ENCODE peak calls at places on chromosomes 13 and 19, in five cellular contexts. R is IMR-90, L is suprapubic skin, I is tibial nerve, J is K562. D is an unnamed sample.

GRCh38 chr19:35264281-35265125 is 4.3 kb upstream of the USF2 start:
- DNase-seq in R (no peak), L (peak; percentile 56), I (no peak), J (no peak), D (peak; percentile 70)

GRCh38 chr13:108597943-108598342 is 31.5 kb upstream of the MYO16 start:
- DNase-seq in R (no peak), L (no peak), I (no peak), J (no peak), D (no peak)

GRCh38 chr13:111656439-111656838 is 336.0 kb downstream of the TEX29 start:
- DNase-seq in R (no peak), L (no peak), I (no peak), J (no peak), D (no peak)

GRCh38 chr19:43576479-43576878 is 878 bp downstream of the PINLYP start:
- DNase-seq in R (no peak), L (no peak), I (no peak), J (no peak), D (no peak)

GRCh38 chr13:114134111-114134943 is 1.9 kb upstream of the RASA3 start:
- DNase-seq in R (no peak), L (no peak), I (no peak), J (no peak), D (no peak)

GRCh38 chr19:19460761-19461265 is 54.5 kb downstream of the TSSK6 start:
- DNase-seq in R (peak; percentile 30), L (peak; percentile 87), I (peak; percentile 56), J (no peak), D (peak; percentile 64)

GRCh38 chr19:45254044-45254531 is 3.0 kb downstream of the MARK4 start:
- DNase-seq in R (no peak), L (no peak), I (no peak), J (peak; percentile 79), D (no peak)

GRCh38 chr13:73861136-73861535 is 273.1 kb downstream of the KLF12 start:
- DNase-seq in R (no peak), L (no peak), I (no peak), J (no peak), D (no peak)

GRCh38 chr13:78193853-78194252 is 275.2 kb upstream of the EDNRB start:
- DNase-seq in R (no peak), L (no peak), I (no peak), J (no peak), D (no peak)

GRCh38 chr13:26221399-26221720 is 754 bp downstream of the RNF6 start:
- DNase-seq in R (no peak), L (no peak), I (no peak), J (no peak), D (no peak)

GRCh38 chr13:73607489-73608156 is 526.6 kb downstream of the KLF12 start:
- DNase-seq in R (peak; percentile 46), L (no peak), I (no peak), J (no peak), D (no peak)

GRCh38 chr13:112876305-112877000 is 92.6 kb upstream of the MCF2L start:
- DNase-seq in R (no peak), L (no peak), I (no peak), J (no peak), D (no peak)

GRCh38 chr19:42683917-42684513 is 56.3 kb downstream of the PSG3 start:
- DNase-seq in R (peak; percentile 31), L (no peak), I (peak; percentile 25), J (peak; percentile 48), D (no peak)

DNA sequence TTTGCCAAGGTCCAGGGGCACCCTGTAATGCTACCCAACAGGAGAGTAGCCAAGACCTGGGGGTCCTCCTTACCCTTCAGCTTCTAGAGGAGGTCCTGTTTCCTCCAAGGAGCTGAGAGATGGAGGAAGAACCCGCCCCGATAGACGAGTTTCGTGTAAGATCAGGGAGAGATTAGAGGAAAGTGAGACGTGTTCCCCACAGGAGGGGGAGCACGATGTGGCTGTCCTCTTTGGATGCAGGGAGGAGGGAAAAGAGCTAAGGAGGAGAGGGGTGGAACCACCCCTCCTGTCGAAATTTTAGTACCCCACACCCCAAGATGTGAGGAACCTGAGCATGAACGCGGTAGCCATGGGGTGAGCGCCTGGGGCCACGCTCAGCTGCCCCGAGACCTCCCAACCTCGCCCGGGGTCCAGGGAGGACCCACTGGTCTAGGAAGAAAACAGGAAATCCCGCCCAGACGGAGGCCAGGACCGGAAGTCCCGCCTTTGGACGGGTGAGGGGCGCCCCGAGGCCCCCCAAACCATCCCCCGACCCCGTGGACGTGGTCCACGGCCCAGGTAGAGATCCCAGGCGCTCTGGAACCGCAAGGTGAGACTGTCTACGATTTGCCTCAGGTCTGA is 1.2 kb downstream of the AKT1S1 start:
- DNase-seq in R (peak; percentile 29), L (no peak), I (peak; percentile 55), J (peak; percentile 59), D (peak; percentile 68)
- TF ChIP-seq POLR2A in R (peak; percentile 50), L (no peak), I (no peak), J (peak; percentile 63), D (no peak)

GRCh38 chr19:12092065-12092867 is 27.7 kb downstream of the ZNF844 start:
- DNase-seq in R (peak; percentile 86), L (peak; percentile 93), I (peak; percentile 58), J (peak; percentile 89), D (peak; percentile 97)
- TF ChIP-seq POLR2A in R (no peak), L (no peak), I (no peak), J (peak; percentile 86), D (no peak)

GRCh38 chr13:27403727-27404385 is 20.6 kb upstream of the GTF3A start:
- DNase-seq in R (no peak), L (no peak), I (no peak), J (no peak), D (no peak)
- TF ChIP-seq POLR2A in R (no peak), L (no peak), I (no peak), J (no peak), D (no peak)

GRCh38 chr19:2151339-2152229 is at the start of gene AP3D1:
- DNase-seq in R (peak; percentile 100), L (peak; percentile 100), I (peak; percentile 99), J (peak; percentile 96), D (peak; percentile 100)
- TF ChIP-seq POLR2A in R (peak; percentile 52), L (no peak), I (no peak), J (no peak), D (no peak)

DNA sequence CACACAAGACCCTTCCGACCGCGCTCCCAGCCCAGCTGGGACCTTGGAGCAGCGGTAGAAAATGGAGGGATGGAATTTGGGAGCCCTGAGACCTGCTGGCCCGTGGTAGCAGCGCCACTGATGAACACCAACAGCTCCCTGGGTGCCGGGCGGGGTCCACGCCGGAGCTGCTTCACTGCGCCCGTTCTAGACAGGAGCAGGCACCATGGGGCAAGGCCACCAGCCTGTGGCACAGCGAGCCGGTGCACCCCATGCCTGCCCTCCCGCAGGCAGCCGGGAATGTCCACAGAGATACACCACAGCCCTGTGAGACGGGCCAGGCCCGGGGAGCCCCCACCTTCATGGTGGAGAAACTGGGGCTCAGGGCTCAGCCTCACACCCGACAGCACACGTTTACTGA is 9.9 kb upstream of the SHC2 start:
- DNase-seq in R (no peak), L (no peak), I (no peak), J (no peak), D (no peak)
- TF ChIP-seq POLR2A in R (no peak), L (no peak), I (no peak), J (no peak), D (no peak)

D was measured in lower leg skin.